ENCODE peak calls at places on chromosomes 16 and 17, in nine cellular contexts. One of them, this sample, is unnamed.

GRCh38 chr16:50441758-50442157 is 73.0 kb upstream of the BRD7 start:
- DNase-seq in GM12892: no peak
- DNase-seq in prostate gland: no peak
- DNase-seq in lower leg skin: no peak
- DNase-seq in transverse colon: no peak
- DNase-seq in stomach: no peak
- DNase-seq in body of pancreas: no peak
- DNase-seq in sigmoid colon: no peak
- DNase-seq in ovary: no peak
- DNase-seq in this sample: no peak

GRCh38 chr17:30344283-30345088 is 10.6 kb upstream of the TMIGD1 start:
- DNase-seq in GM12892: no peak
- DNase-seq in prostate gland: peak
- DNase-seq in lower leg skin: no peak
- DNase-seq in transverse colon: peak
- DNase-seq in stomach: peak
- DNase-seq in body of pancreas: peak
- DNase-seq in sigmoid colon: no peak
- DNase-seq in ovary: peak
- DNase-seq in this sample: no peak

GRCh38 chr17:71790791-71791190 is 330.0 kb upstream of the SOX9 start:
- DNase-seq in GM12892: no peak
- DNase-seq in prostate gland: no peak
- DNase-seq in lower leg skin: no peak
- DNase-seq in transverse colon: no peak
- DNase-seq in stomach: no peak
- DNase-seq in body of pancreas: no peak
- DNase-seq in sigmoid colon: no peak
- DNase-seq in ovary: no peak
- DNase-seq in this sample: no peak

GRCh38 chr17:7837375-7838290 is 3.6 kb downstream of the KDM6B start:
- DNase-seq in GM12892: no peak
- DNase-seq in prostate gland: no peak
- DNase-seq in lower leg skin: no peak
- DNase-seq in transverse colon: no peak
- DNase-seq in stomach: no peak
- DNase-seq in body of pancreas: no peak
- DNase-seq in sigmoid colon: no peak
- DNase-seq in ovary: no peak
- DNase-seq in this sample: peak

GRCh38 chr17:43545383-43545632 is 832 bp downstream of the ETV4 start:
- DNase-seq in GM12892: peak
- DNase-seq in prostate gland: peak
- DNase-seq in lower leg skin: no peak
- DNase-seq in transverse colon: peak
- DNase-seq in stomach: peak
- DNase-seq in body of pancreas: peak
- DNase-seq in sigmoid colon: no peak
- DNase-seq in ovary: no peak
- DNase-seq in this sample: no peak

GRCh38 chr16:17471745-17472075 is 950 bp upstream of the XYLT1 start:
- DNase-seq in GM12892: no peak
- DNase-seq in prostate gland: no peak
- DNase-seq in lower leg skin: no peak
- DNase-seq in transverse colon: no peak
- DNase-seq in stomach: no peak
- DNase-seq in body of pancreas: no peak
- DNase-seq in sigmoid colon: no peak
- DNase-seq in ovary: no peak
- DNase-seq in this sample: no peak

GRCh38 chr16:12811441-12812198 is 7.9 kb upstream of the CPPED1 start:
- DNase-seq in GM12892: no peak
- DNase-seq in prostate gland: peak
- DNase-seq in lower leg skin: no peak
- DNase-seq in transverse colon: no peak
- DNase-seq in stomach: no peak
- DNase-seq in body of pancreas: no peak
- DNase-seq in sigmoid colon: no peak
- DNase-seq in ovary: no peak
- DNase-seq in this sample: no peak

GRCh38 chr16:10494343-10495030 is 85.9 kb downstream of the EMP2 start:
- DNase-seq in GM12892: no peak
- DNase-seq in prostate gland: no peak
- DNase-seq in lower leg skin: no peak
- DNase-seq in transverse colon: no peak
- DNase-seq in stomach: no peak
- DNase-seq in body of pancreas: no peak
- DNase-seq in sigmoid colon: no peak
- DNase-seq in ovary: no peak
- DNase-seq in this sample: no peak

GRCh38 chr17:48925991-48926342 is 17.8 kb downstream of the UBE2Z start:
- DNase-seq in GM12892: no peak
- DNase-seq in prostate gland: no peak
- DNase-seq in lower leg skin: no peak
- DNase-seq in transverse colon: no peak
- DNase-seq in stomach: no peak
- DNase-seq in body of pancreas: peak
- DNase-seq in sigmoid colon: no peak
- DNase-seq in ovary: no peak
- DNase-seq in this sample: no peak

GRCh38 chr17:75828051-75828400 is 16.2 kb downstream of the UNC13D start:
- DNase-seq in GM12892: no peak
- DNase-seq in prostate gland: no peak
- DNase-seq in lower leg skin: no peak
- DNase-seq in transverse colon: no peak
- DNase-seq in stomach: no peak
- DNase-seq in body of pancreas: no peak
- DNase-seq in sigmoid colon: no peak
- DNase-seq in ovary: no peak
- DNase-seq in this sample: no peak

GRCh38 chr17:75828741-75829140 is 15.5 kb downstream of the UNC13D start:
- DNase-seq in GM12892: no peak
- DNase-seq in prostate gland: no peak
- DNase-seq in lower leg skin: no peak
- DNase-seq in transverse colon: no peak
- DNase-seq in stomach: no peak
- DNase-seq in body of pancreas: no peak
- DNase-seq in sigmoid colon: no peak
- DNase-seq in ovary: no peak
- DNase-seq in this sample: no peak

GRCh38 chr17:75826561-75827290 is 17.5 kb downstream of the UNC13D start:
- DNase-seq in GM12892: no peak
- DNase-seq in prostate gland: no peak
- DNase-seq in lower leg skin: no peak
- DNase-seq in transverse colon: no peak
- DNase-seq in stomach: no peak
- DNase-seq in body of pancreas: no peak
- DNase-seq in sigmoid colon: no peak
- DNase-seq in ovary: no peak
- DNase-seq in this sample: no peak

GRCh38 chr17:75825748-75826370 is 18.3 kb downstream of the UNC13D start:
- DNase-seq in GM12892: no peak
- DNase-seq in prostate gland: no peak
- DNase-seq in lower leg skin: no peak
- DNase-seq in transverse colon: no peak
- DNase-seq in stomach: no peak
- DNase-seq in body of pancreas: no peak
- DNase-seq in sigmoid colon: no peak
- DNase-seq in ovary: no peak
- DNase-seq in this sample: no peak

DNA sequence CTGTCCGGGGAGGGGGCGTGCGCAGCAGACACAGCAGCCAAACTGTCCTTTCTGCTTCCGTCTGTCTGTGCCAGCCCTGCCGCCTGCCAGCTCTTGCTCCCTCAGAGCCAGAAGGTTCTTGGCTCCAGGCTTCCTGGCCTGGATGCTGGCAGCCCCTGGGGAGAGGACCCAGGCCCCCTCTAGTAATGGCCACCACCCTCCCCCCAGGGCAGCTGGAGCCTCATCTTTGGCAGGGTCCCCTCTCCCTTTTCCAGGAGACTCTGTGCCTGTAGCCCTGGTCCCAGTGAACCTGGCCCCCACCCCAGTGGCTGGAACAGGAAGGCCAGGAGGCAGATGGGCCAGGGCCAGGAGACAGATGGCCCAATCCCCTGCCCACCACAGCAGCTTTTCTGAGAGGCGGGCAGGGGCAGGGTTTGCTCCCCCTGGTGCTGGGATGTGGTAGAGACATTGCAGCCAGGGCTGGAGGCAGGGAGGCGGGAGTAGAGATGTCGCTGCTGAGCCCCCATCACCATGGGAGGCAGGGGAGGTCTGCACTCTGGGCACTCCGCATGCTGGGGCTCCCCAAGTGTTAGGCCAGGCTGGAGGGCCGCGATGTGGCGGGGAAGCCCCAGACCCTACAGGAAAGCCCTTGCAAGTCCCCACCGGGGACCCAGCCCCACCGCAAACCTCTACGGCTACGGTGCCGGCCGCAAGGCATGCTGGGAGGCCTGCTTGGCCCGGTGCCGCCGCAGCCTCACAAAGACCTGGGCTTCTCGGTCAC is 16.7 kb downstream of the UNC13D start:
- DNase-seq in GM12892: peak
- DNase-seq in prostate gland: peak
- DNase-seq in lower leg skin: no peak
- DNase-seq in transverse colon: peak
- DNase-seq in stomach: peak
- DNase-seq in body of pancreas: peak
- DNase-seq in sigmoid colon: peak
- DNase-seq in ovary: peak
- DNase-seq in this sample: peak
- TF ChIP-seq POLR2A in GM12892: no peak
- TF ChIP-seq POLR2A in prostate gland: no peak
- TF ChIP-seq POLR2A in lower leg skin: no peak
- TF ChIP-seq POLR2A in transverse colon: no peak
- TF ChIP-seq POLR2A in stomach: no peak
- TF ChIP-seq POLR2A in body of pancreas: no peak
- TF ChIP-seq POLR2A in sigmoid colon: no peak
- TF ChIP-seq POLR2A in ovary: no peak
- TF ChIP-seq POLR2A in this sample: no peak

DNA sequence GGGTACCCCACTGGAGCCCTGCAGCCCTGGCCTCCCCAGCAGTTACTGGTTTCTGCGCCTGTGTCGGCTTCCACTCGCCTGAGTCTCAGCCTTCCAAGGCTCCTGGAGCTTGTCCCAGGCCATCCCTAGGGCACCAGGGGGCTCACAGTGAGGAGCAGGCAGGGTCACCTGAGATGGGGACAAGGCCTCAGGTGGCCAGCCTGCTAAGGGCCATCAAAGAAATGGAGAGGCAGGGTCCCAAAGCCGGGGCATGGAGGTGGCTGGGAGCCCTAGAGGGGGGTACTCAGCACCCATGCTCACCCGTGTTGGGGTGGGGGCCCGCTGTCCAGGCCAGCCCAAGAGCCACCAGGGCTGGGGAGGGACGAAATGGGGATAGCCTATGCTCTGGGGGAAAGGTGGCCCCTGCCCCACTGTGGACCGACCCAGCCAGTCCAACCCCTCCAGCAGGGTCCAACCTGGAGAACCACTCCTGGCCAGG is 1.3 kb downstream of the FASN start:
- DNase-seq in GM12892: no peak
- DNase-seq in prostate gland: no peak
- DNase-seq in lower leg skin: no peak
- DNase-seq in transverse colon: no peak
- DNase-seq in stomach: no peak
- DNase-seq in body of pancreas: no peak
- DNase-seq in sigmoid colon: no peak
- DNase-seq in ovary: peak
- DNase-seq in this sample: no peak
- TF ChIP-seq POLR2A in GM12892: no peak
- TF ChIP-seq POLR2A in prostate gland: no peak
- TF ChIP-seq POLR2A in lower leg skin: no peak
- TF ChIP-seq POLR2A in transverse colon: no peak
- TF ChIP-seq POLR2A in stomach: no peak
- TF ChIP-seq POLR2A in body of pancreas: no peak
- TF ChIP-seq POLR2A in sigmoid colon: no peak
- TF ChIP-seq POLR2A in ovary: no peak
- TF ChIP-seq POLR2A in this sample: no peak

GRCh38 chr16:72299684-72300243 is 127.8 kb upstream of the PMFBP1 start:
- DNase-seq in GM12892: no peak
- DNase-seq in prostate gland: no peak
- DNase-seq in lower leg skin: no peak
- DNase-seq in transverse colon: no peak
- DNase-seq in stomach: no peak
- DNase-seq in body of pancreas: no peak
- DNase-seq in sigmoid colon: no peak
- DNase-seq in ovary: no peak
- DNase-seq in this sample: no peak

GRCh38 chr16:72295914-72296313 is 124.0 kb upstream of the PMFBP1 start:
- DNase-seq in GM12892: no peak
- DNase-seq in prostate gland: no peak
- DNase-seq in lower leg skin: no peak
- DNase-seq in transverse colon: no peak
- DNase-seq in stomach: no peak
- DNase-seq in body of pancreas: no peak
- DNase-seq in sigmoid colon: no peak
- DNase-seq in ovary: no peak
- DNase-seq in this sample: no peak

GRCh38 chr16:72300892-72301291 is 128.9 kb upstream of the PMFBP1 start:
- DNase-seq in GM12892: no peak
- DNase-seq in prostate gland: no peak
- DNase-seq in lower leg skin: no peak
- DNase-seq in transverse colon: peak
- DNase-seq in stomach: no peak
- DNase-seq in body of pancreas: no peak
- DNase-seq in sigmoid colon: no peak
- DNase-seq in ovary: no peak
- DNase-seq in this sample: no peak

GRCh38 chr16:72301416-72302048 is 129.6 kb upstream of the PMFBP1 start:
- DNase-seq in GM12892: no peak
- DNase-seq in prostate gland: no peak
- DNase-seq in lower leg skin: no peak
- DNase-seq in transverse colon: no peak
- DNase-seq in stomach: no peak
- DNase-seq in body of pancreas: no peak
- DNase-seq in sigmoid colon: no peak
- DNase-seq in ovary: no peak
- DNase-seq in this sample: no peak

DNA sequence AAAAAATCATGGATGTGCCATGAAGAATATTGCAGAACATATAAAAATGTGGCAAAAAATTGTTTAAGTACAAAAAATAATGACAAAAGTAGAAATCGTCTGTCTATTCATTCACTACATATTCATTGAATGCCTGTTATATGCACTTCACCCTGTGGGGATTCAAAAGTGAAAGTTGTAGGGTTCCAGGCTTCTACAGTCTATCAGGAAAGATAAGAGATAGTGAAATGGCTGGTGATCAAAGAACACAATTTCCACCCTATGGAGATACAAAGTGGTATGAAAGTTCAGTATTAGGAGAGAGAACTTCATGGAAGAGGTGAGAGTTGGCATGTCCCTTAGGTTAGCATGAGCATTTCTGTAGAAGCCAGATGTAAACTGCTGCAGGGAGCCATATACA is 127.0 kb upstream of the PMFBP1 start:
- DNase-seq in GM12892: no peak
- DNase-seq in prostate gland: no peak
- DNase-seq in lower leg skin: no peak
- DNase-seq in transverse colon: no peak
- DNase-seq in stomach: no peak
- DNase-seq in body of pancreas: no peak
- DNase-seq in sigmoid colon: no peak
- DNase-seq in ovary: no peak
- DNase-seq in this sample: no peak
- TF ChIP-seq POLR2A in GM12892: no peak
- TF ChIP-seq POLR2A in prostate gland: no peak
- TF ChIP-seq POLR2A in lower leg skin: no peak
- TF ChIP-seq POLR2A in transverse colon: no peak
- TF ChIP-seq POLR2A in stomach: no peak
- TF ChIP-seq POLR2A in body of pancreas: no peak
- TF ChIP-seq POLR2A in sigmoid colon: no peak
- TF ChIP-seq POLR2A in ovary: no peak
- TF ChIP-seq POLR2A in this sample: no peak

GRCh38 chr17:77188084-77189066 is 47.6 kb downstream of the SEC14L1 start:
- DNase-seq in GM12892: no peak
- DNase-seq in prostate gland: no peak
- DNase-seq in lower leg skin: no peak
- DNase-seq in transverse colon: peak
- DNase-seq in stomach: no peak
- DNase-seq in body of pancreas: no peak
- DNase-seq in sigmoid colon: no peak
- DNase-seq in ovary: no peak
- DNase-seq in this sample: no peak
- TF ChIP-seq POLR2A in GM12892: no peak
- TF ChIP-seq POLR2A in prostate gland: no peak
- TF ChIP-seq POLR2A in lower leg skin: no peak
- TF ChIP-seq POLR2A in transverse colon: no peak
- TF ChIP-seq POLR2A in stomach: no peak
- TF ChIP-seq POLR2A in body of pancreas: no peak
- TF ChIP-seq POLR2A in sigmoid colon: no peak
- TF ChIP-seq POLR2A in ovary: no peak
- TF ChIP-seq POLR2A in this sample: no peak